ENCODE peak calls at places on chromosome 4, in ten cellular contexts. V is esophagus muscularis mucosa, G is stomach, N is K562, I is sigmoid colon, A is transverse colon, D is HepG2, P is H1, L is SK-N-SH, Q is upper lobe of left lung. W is an unnamed sample. For H3K36me3, the result is how much of the 10 kb centered on the place peaks cover.

GRCh38 chr4:146333187-146333894 is 119.0 kb downstream of the REELD1 start:
- DNase-seq in V (no peak), G (no peak), N (no peak), I (no peak), A (peak), D (peak), P (no peak), L (no peak), Q (no peak), W (no peak)

GRCh38 chr4:176274441-176274840 is 5.4 kb upstream of the ASB5 start:
- DNase-seq in V (peak), G (no peak), N (no peak), I (no peak), A (no peak), D (no peak), P (no peak), L (no peak), Q (no peak), W (no peak)

GRCh38 chr4:136805582-136805981 is 726.7 kb downstream of the PCDH18 start:
- DNase-seq in V (no peak), G (no peak), N (no peak), I (no peak), A (no peak), D (no peak), P (no peak), L (no peak), Q (no peak), W (no peak)

GRCh38 chr4:189021831-189022230 is 882.6 kb downstream of the TRIML1 start:
- DNase-seq in V (no peak), G (no peak), N (no peak), I (peak), A (no peak), D (no peak), P (no peak), L (no peak), Q (no peak), W (no peak)

GRCh38 chr4:8192748-8193738 is 6.0 kb upstream of the SH3TC1 start:
- DNase-seq in V (no peak), G (peak), N (no peak), I (no peak), A (peak), D (peak), P (no peak), L (peak), Q (peak), W (no peak)

GRCh38 chr4:25013756-25014737 is 16.7 kb downstream of the LGI2 start:
- DNase-seq in V (no peak), G (no peak), N (no peak), I (no peak), A (no peak), D (no peak), P (no peak), L (no peak), Q (no peak), W (no peak)

GRCh38 chr4:70197842-70198241 is 2.3 kb downstream of the ODAM start:
- DNase-seq in V (no peak), G (peak), N (no peak), I (no peak), A (peak), D (peak), P (no peak), L (no peak), Q (peak), W (no peak)

GRCh38 chr4:14667624-14668295 is 334.5 kb upstream of the CPEB2 start:
- DNase-seq in V (no peak), G (no peak), N (no peak), I (no peak), A (no peak), D (no peak), P (no peak), L (no peak), Q (no peak), W (no peak)

GRCh38 chr4:74320559-74321118 is 12.4 kb downstream of the EPGN start:
- DNase-seq in V (no peak), G (peak), N (peak), I (no peak), A (peak), D (peak), P (peak), L (peak), Q (peak), W (no peak)

GRCh38 chr4:40316333-40316781 is 18.8 kb upstream of the CHRNA9 start:
- DNase-seq in V (no peak), G (no peak), N (no peak), I (peak), A (no peak), D (no peak), P (no peak), L (no peak), Q (peak), W (no peak)

GRCh38 chr4:40321671-40322131 is 13.4 kb upstream of the CHRNA9 start:
- DNase-seq in V (no peak), G (no peak), N (no peak), I (no peak), A (no peak), D (no peak), P (no peak), L (no peak), Q (no peak), W (no peak)

GRCh38 chr4:40317921-40318658 is 17.0 kb upstream of the CHRNA9 start:
- DNase-seq in V (no peak), G (no peak), N (no peak), I (no peak), A (no peak), D (no peak), P (no peak), L (no peak), Q (no peak), W (no peak)

GRCh38 chr4:40314951-40315350 is 20.2 kb upstream of the CHRNA9 start:
- DNase-seq in V (no peak), G (no peak), N (no peak), I (no peak), A (no peak), D (no peak), P (no peak), L (no peak), Q (no peak), W (no peak)

DNA sequence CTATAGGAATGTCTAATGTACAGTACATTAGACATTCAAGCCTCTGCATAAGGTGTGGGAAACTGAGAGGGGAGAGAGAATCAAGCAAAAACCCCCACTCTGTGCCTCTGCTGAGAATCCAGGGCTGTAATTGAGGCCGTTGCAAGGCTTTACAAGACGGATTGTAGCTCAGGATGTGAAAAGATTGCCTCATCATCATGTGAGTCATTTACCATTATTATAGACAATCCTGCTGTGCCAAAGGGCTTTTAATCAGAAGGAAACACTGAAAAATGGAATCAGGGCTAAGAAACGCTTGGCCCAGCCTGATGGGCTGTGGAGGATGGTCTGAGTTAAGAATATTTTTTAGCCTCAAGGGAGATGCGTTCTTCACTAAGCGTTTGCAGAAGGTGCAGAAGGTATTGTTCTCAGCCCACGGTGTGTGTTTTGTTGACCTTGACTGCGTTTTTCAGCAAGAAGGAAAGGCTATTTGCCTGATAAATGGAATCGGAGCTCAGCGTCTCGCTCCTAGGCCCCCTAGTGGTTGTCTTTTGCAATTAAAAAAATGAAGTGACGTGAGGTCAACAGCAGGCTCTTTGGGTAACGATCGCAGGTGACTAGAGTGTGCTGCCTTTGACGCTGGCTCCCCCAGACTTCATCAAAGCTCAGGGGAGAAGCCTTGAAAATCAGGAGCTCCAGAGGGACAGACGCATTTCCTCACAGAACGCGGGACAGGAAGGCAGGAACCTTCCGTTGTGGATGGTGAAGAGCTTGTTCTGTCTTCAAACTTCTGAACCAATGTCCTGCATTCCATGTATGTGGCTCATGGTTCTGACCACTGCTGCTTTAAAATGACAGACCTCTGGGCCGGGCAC is 18.1 kb upstream of the CHRNA9 start:
- DNase-seq in V (no peak), G (peak), N (peak), I (peak), A (peak), D (peak), P (peak), L (peak), Q (peak), W (peak)
- TF ChIP-seq POLR2AphosphoS5 in V (no peak), G (no peak), N (no peak), I (peak), A (no peak), D (no peak), P (no peak), L (peak), Q (no peak), W (no peak)

GRCh38 chr4:186666252-186666651 is 57.4 kb downstream of the FAT1 start:
- DNase-seq in V (no peak), G (no peak), N (no peak), I (no peak), A (no peak), D (no peak), P (no peak), L (no peak), Q (no peak), W (no peak)
- H3K36me3 ChIP-seq in V (under half), G (under half), N (under half), I (under half), A (under half), D (half or more), P (under half), L (under half), Q (under half), W (under half)

DNA sequence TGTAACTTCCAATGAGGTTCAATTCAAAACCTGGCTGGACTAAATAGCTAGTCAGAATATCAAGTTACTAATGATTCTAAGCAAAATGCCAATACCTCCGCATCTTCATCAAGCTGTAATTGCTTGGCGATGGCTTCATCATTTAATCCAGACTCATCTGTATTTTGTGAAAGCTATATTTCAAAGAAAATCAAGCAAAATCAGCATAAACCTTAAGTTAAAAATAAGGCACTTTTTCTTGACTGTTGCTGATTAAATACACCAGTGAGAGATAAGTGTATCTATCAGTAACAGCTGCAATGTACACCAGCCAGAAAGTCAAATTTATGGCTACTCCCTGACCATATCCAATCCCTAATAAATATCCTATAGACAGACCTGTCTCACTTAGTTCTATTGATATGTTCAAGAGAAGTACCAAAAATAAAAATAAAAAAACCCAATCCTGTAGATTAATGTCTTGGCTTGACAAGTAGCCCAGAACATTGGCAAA is 39.6 kb downstream of the RFC1 start:
- DNase-seq in V (no peak), G (no peak), N (no peak), I (no peak), A (no peak), D (no peak), P (no peak), L (no peak), Q (no peak), W (no peak)
- TF ChIP-seq EP300 in V (no peak), G (no peak), N (peak), I (no peak), A (no peak), D (no peak), P (no peak), L (no peak), Q (no peak), W (no peak)

DNA sequence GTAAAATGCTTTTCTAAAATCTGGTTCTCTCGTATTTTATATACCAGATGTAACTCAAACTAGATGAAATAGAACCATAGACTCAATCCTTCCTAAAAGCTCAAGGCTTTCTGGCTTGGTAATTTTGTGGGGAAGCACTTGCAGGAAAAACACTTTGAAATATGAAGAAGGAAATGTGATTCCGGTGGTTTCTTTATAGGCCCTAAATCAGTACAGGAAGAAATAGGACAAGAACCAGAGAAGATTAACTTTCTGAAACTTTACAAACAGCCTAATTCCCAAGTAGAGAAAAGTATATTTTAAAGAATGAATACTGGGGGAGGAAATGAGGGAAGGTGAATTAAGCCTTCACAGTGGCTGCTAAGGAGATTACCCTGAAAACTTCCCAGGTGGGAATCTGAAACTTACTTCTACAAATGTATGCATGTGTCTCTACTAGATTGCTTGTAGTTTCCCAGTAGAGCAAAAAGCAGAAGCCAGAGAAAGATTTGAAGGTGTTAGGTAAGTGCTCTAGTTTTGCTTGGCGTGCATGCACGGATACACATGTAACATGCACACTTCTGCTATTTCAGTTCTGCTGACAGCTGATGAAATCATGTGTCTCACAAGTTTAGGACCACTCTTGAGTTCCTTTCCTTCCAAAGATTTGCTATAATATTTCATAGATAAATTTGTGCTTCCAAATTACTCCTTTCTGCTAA is 92.1 kb downstream of the AFF1 start:
- DNase-seq in V (no peak), G (no peak), N (no peak), I (no peak), A (no peak), D (no peak), P (no peak), L (no peak), Q (peak), W (no peak)
- TF ChIP-seq POLR2AphosphoS5 in V (no peak), G (no peak), N (no peak), I (no peak), A (no peak), D (no peak), P (no peak), L (no peak), Q (no peak), W (no peak)

DNA sequence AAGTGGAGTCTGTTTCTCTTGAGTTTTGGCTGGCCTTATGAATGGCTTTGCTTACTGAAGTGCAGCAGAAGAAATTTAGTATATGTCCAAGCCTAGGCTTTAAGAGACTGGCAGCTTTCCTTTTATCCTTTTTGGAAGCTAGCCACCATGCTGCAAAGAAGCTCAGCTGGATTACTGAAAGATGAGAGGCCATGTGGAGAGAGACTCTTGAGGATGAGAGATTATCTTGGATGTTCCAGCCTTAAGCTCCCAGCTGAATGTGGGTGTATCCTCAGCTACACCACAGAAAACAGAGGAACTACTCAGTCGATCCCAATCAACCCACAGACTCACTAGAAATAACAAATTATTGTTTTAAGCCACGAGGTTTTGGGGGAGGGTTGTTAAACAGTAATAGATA is 12.5 kb downstream of the CCNG2 start:
- DNase-seq in V (no peak), G (no peak), N (no peak), I (no peak), A (no peak), D (no peak), P (no peak), L (no peak), Q (no peak), W (no peak)
- H3K36me3 ChIP-seq in V (under half), G (under half), N (under half), I (under half), A (under half), D (under half), P (under half), L (half or more), Q (under half), W (half or more)

DNA sequence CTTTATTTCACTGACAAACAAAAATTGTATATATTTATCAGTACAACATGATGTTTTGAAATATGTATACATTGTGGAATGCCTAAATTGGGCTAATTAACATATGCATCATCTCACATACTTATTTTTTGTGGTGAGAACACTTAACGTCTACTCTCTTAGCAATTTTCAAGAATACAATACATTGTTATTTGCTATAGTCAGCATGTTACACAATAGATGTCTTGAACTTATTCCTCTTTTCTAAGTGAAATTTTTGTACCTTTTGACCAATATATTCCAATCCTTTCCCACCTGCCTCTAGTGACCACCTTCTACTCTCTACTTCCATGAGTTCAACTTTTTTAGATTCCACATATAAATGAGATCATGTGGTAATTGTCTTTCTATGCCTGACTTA is 35.1 kb downstream of the C4orf46 start:
- DNase-seq in V (no peak), G (no peak), N (no peak), I (no peak), A (no peak), D (no peak), P (no peak), L (no peak), Q (no peak), W (no peak)
- TF ChIP-seq EP300 in V (no peak), G (no peak), N (no peak), I (no peak), A (no peak), D (no peak), P (no peak), L (no peak), Q (no peak), W (no peak)

DNA sequence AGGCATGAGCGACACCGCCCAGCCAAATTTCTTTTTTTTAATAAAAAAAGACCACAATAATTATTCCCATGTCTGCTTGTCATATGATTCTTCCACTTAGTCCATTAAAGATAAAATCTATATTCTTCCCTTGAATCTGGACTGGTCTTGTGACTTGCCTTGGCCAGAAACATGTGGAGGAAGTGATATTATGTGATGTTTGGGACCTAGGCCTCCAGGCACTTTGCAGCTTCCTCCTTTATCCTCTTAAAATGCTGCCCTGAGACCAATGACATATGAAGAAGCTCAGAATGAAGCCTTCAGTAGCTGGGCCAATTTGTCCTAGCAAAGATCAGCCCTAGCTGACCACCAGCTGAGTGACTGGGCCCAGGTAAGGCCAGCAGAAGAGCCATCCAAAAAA is 250.0 kb downstream of the INPP4B start:
- DNase-seq in V (no peak), G (no peak), N (no peak), I (no peak), A (no peak), D (no peak), P (no peak), L (no peak), Q (no peak), W (no peak)
- TF ChIP-seq POLR2AphosphoS5 in V (no peak), G (no peak), N (no peak), I (no peak), A (no peak), D (no peak), P (no peak), L (no peak), Q (no peak), W (no peak)

DNA sequence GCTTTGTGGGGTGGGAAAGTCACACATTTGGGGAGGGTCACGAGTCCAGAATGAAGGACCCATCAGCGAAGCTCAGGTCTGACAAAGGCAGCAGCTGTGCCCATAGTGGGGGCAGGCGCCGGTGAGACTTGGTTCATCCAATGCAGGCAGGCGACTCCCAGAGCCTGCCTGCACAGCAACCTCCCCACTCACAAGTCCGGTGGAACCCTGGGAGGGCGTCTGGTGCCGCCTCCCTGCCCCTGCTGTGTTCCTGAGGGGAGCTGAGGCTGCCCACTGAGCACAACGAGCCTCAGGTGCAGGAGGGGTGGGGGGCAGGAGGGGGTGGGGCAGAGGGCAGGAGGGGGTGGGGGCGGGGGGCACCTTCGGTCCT is 13.7 kb downstream of the LRPAP1 start:
- DNase-seq in V (no peak), G (no peak), N (no peak), I (peak), A (peak), D (no peak), P (no peak), L (no peak), Q (no peak), W (no peak)
- H3K36me3 ChIP-seq in V (half or more), G (half or more), N (half or more), I (half or more), A (under half), D (half or more), P (half or more), L (half or more), Q (half or more), W (half or more)

GRCh38 chr4:1417522-1418390 is 11.5 kb upstream of the NKX1-1 start:
- DNase-seq in V (no peak), G (peak), N (no peak), I (peak), A (no peak), D (peak), P (no peak), L (peak), Q (peak), W (no peak)
- TF ChIP-seq EP300 in V (no peak), G (no peak), N (no peak), I (no peak), A (no peak), D (no peak), P (no peak), L (no peak), Q (no peak), W (no peak)